ENCODE peak calls at places on chromosomes 2 and 18, in eight cellular contexts. G is Peyer's patch; V is foreskin keratinocyte; Q is CD8-positive, alpha-beta memory T cell; H is left lung; Y is pancreas; Z is psoas muscle; A is osteoblast. U is an unnamed sample.

GRCh38 chr18:3458378-3458777 is 8.4 kb downstream of the TGIF1 start:
- DNase-seq in G (peak; percentile 56), V (no peak), Q (peak; percentile 51), H (no peak), Y (no peak), Z (no peak), A (no peak), U (no peak)

GRCh38 chr2:83900859-83901258 is 558.2 kb downstream of the SUCLG1 start:
- DNase-seq in G (no peak), V (peak; percentile 86), Q (no peak), H (no peak), Y (no peak), Z (no peak), A (no peak), U (no peak)

GRCh38 chr2:72116081-72116533 is 31.6 kb downstream of the CYP26B1 start:
- DNase-seq in G (no peak), V (no peak), Q (no peak), H (no peak), Y (no peak), Z (no peak), A (peak; percentile 62), U (no peak)

GRCh38 chr2:100722125-100722524 is 97.8 kb upstream of the NPAS2 start:
- DNase-seq in G (no peak), V (no peak), Q (no peak), H (no peak), Y (no peak), Z (no peak), A (no peak), U (no peak)

GRCh38 chr2:54013996-54014395 is 43.2 kb upstream of the PSME4 start:
- DNase-seq in G (no peak), V (no peak), Q (no peak), H (no peak), Y (no peak), Z (no peak), A (no peak), U (no peak)

GRCh38 chr2:162086904-162087303 is 12.9 kb upstream of the DPP4 start:
- DNase-seq in G (no peak), V (peak; percentile 68), Q (no peak), H (no peak), Y (no peak), Z (no peak), A (no peak), U (no peak)

GRCh38 chr2:44934521-44934961 is 7.0 kb upstream of the SIX3 start:
- DNase-seq in G (no peak), V (no peak), Q (no peak), H (no peak), Y (no peak), Z (no peak), A (no peak), U (no peak)

GRCh38 chr2:164739966-164740365 is 101.7 kb downstream of the COBLL1 start:
- DNase-seq in G (no peak), V (peak; percentile 76), Q (no peak), H (no peak), Y (no peak), Z (no peak), A (peak; percentile 56), U (no peak)

GRCh38 chr18:27005589-27005988 is 140.1 kb upstream of the AQP4 start:
- DNase-seq in G (no peak), V (no peak), Q (no peak), H (no peak), Y (no peak), Z (no peak), A (no peak), U (no peak)

GRCh38 chr2:26352892-26353291 is 6.3 kb upstream of the ADGRF3 start:
- DNase-seq in G (no peak), V (peak; percentile 83), Q (no peak), H (no peak), Y (no peak), Z (no peak), A (peak; percentile 85), U (no peak)

GRCh38 chr2:11784747-11785610 is 38.5 kb downstream of the LPIN1 start:
- DNase-seq in G (no peak), V (peak; percentile 7), Q (peak; percentile 53), H (no peak), Y (peak; percentile 77), Z (peak; percentile 67), A (peak; percentile 96), U (peak; percentile 57)

GRCh38 chr2:60549250-60550150 is 4.0 kb downstream of the BCL11A start:
- DNase-seq in G (peak; percentile 49), V (peak; percentile 71), Q (no peak), H (peak; percentile 45), Y (peak; percentile 83), Z (peak; percentile 59), A (no peak), U (peak; percentile 60)

GRCh38 chr2:68250196-68250595 is 2.1 kb downstream of the PPP3R1 start:
- DNase-seq in G (peak; percentile 25), V (no peak), Q (no peak), H (no peak), Y (no peak), Z (no peak), A (no peak), U (no peak)

GRCh38 chr2:68250652-68251186 is 1.6 kb downstream of the PPP3R1 start:
- DNase-seq in G (no peak), V (no peak), Q (no peak), H (no peak), Y (no peak), Z (no peak), A (peak; percentile 56), U (no peak)

GRCh38 chr2:68245672-68246071 is 6.7 kb downstream of the PPP3R1 start:
- DNase-seq in G (no peak), V (no peak), Q (no peak), H (no peak), Y (no peak), Z (no peak), A (no peak), U (no peak)

GRCh38 chr2:68248806-68249205 is 3.5 kb downstream of the PPP3R1 start:
- DNase-seq in G (no peak), V (no peak), Q (no peak), H (no peak), Y (no peak), Z (no peak), A (no peak), U (no peak)

DNA sequence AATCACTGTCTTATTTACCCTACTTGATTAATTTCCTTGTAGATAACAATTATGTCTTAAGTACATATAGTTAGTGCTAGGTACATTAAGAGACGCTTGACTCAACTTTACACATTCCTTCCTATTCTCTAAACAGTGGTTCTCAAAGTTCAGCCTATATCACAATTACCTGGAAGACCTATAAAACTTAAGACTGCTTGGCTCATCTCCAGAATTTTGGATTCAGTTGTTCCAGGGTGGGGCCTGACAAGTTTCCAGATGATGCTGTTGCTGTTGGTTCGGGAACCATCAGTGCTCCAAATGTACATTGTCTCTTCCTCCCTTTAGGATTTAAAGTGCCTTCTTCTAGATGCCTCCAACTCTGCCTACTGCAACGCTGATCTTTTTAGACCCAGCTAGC is 4.0 kb downstream of the PPP3R1 start:
- DNase-seq in G (no peak), V (no peak), Q (no peak), H (no peak), Y (no peak), Z (no peak), A (no peak), U (peak; percentile 25)
- H3K4me1 ChIP-seq in G (peaks cover 43% of the 10 kb centered on the region), V (peaks cover 11% of the 10 kb centered on the region), Q (peaks cover 65% of the 10 kb centered on the region), H (peaks cover 78% of the 10 kb centered on the region), Y (peaks cover 24% of the 10 kb centered on the region), Z (peaks cover 72% of the 10 kb centered on the region), A (peaks cover 19% of the 10 kb centered on the region), U (peaks cover 35% of the 10 kb centered on the region)

GRCh38 chr2:110838657-110839357 is 106.4 kb downstream of the ACOXL start:
- DNase-seq in G (no peak), V (no peak), Q (no peak), H (no peak), Y (no peak), Z (no peak), A (no peak), U (no peak)

GRCh38 chr2:110829413-110830146 is 97.2 kb downstream of the ACOXL start:
- DNase-seq in G (no peak), V (no peak), Q (no peak), H (no peak), Y (no peak), Z (no peak), A (no peak), U (no peak)

GRCh38 chr2:110837421-110838409 is 105.3 kb downstream of the ACOXL start:
- DNase-seq in G (no peak), V (no peak), Q (no peak), H (no peak), Y (no peak), Z (no peak), A (no peak), U (no peak)

GRCh38 chr2:110832740-110833139 is 100.4 kb downstream of the ACOXL start:
- DNase-seq in G (no peak), V (no peak), Q (no peak), H (no peak), Y (no peak), Z (no peak), A (no peak), U (no peak)

DNA sequence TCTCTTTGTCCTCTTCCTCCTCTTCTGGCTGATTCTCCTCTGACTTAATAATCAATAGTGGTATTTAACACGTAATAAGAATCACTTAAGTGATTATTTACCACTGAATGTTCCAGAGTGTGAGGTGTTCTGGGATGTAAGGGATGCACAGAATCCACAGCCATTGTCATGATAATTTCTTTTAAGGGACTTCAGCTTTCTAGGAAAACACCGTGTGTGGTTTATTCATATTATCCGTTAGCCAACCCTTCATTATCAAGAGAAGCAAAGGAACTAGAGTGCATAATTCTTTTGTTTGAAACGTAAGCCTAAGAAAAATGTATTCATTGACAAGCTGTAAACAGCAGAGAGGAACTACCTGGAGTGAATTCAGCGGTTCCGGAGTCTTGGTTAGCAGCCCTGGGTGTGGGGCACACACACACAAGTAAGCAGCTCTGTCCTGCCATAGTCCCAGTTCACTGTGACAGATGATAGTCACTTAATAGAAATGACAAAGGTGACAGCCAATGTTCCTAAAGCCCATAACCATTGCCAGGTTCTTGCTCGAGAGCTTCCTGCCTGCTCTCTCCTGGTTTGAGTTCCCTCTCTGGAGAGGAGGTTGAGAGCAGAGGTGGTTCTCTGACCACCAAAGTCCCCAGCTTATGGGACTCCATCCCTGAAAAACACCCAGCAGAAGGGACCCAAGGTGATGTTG is 101.9 kb downstream of the ACOXL start:
- DNase-seq in G (no peak), V (no peak), Q (no peak), H (no peak), Y (no peak), Z (no peak), A (no peak), U (no peak)
- H3K4me1 ChIP-seq in G (no peaks in the 10 kb centered on the region), V (no peaks in the 10 kb centered on the region), Q (no peaks in the 10 kb centered on the region), H (no peaks in the 10 kb centered on the region), Y (no peaks in the 10 kb centered on the region), Z (no peaks in the 10 kb centered on the region), A (no peaks in the 10 kb centered on the region), U (no peaks in the 10 kb centered on the region)

GRCh38 chr2:63572001-63572400 is 16.3 kb downstream of the WDPCP start:
- DNase-seq in G (no peak), V (no peak), Q (no peak), H (no peak), Y (no peak), Z (no peak), A (no peak), U (no peak)
- H3K4me1 ChIP-seq in G (no peaks in the 10 kb centered on the region), V (peaks cover 2% of the 10 kb centered on the region), Q (no peaks in the 10 kb centered on the region), H (no peaks in the 10 kb centered on the region), Y (peaks cover 4% of the 10 kb centered on the region), Z (no peaks in the 10 kb centered on the region), A (no peaks in the 10 kb centered on the region), U (no peaks in the 10 kb centered on the region)

DNA sequence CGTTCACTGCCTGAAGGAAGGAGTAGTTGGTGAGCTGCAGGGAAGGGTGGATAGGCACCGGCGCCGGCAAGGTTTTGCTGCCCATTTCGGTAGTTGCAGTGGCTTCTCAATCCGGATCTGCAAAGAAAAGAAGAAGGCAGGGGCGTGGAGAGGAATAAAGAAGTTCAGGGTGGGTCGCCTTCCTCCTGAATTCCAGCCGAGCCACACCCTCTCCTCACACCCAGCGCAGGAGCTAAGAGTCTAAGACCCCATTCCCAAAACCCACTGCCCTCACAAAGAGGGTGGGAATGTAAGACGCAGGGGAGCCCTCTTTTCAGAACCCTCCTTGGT is 4.7 kb downstream of the OSR1 start:
- DNase-seq in G (no peak), V (no peak), Q (no peak), H (no peak), Y (no peak), Z (no peak), A (no peak), U (no peak)
- H3K4me1 ChIP-seq in G (peaks cover 37% of the 10 kb centered on the region), V (no peaks in the 10 kb centered on the region), Q (peaks cover 53% of the 10 kb centered on the region), H (peaks cover 38% of the 10 kb centered on the region), Y (peaks cover 12% of the 10 kb centered on the region), Z (peaks cover 7% of the 10 kb centered on the region), A (peaks cover 7% of the 10 kb centered on the region), U (peaks cover 12% of the 10 kb centered on the region)